ENCODE peak calls at places on chromosome X, in eight cellular contexts. K, S, I, B, N, R, L and O are unnamed samples.

GRCh38 chrX:72351606-72352338 is 46.1 kb upstream of the CITED1 start:
- DNase-seq in K (peak; percentile 19), S (no peak), I (no peak), B (no peak), N (peak; percentile 28), R (no peak), L (no peak), O (no peak)

GRCh38 chrX:22365460-22365859 is 92.7 kb downstream of the CBLL2 start:
- DNase-seq in K (peak; percentile 42), S (no peak), I (no peak), B (no peak), N (peak; percentile 75), R (no peak), L (no peak), O (no peak)

GRCh38 chrX:136310411-136310810 is 9.6 kb downstream of the ADGRG4 start:
- DNase-seq in K (peak; percentile 29), S (no peak), I (no peak), B (no peak), N (no peak), R (no peak), L (no peak), O (peak; percentile 80)

GRCh38 chrX:51899741-51900140 is 6.3 kb downstream of the MAGED1 start:
- DNase-seq in K (no peak), S (no peak), I (no peak), B (no peak), N (no peak), R (no peak), L (no peak), O (no peak)

GRCh38 chrX:2188316-2188715 is 312.5 kb downstream of the DHRSX start:
- DNase-seq in K (no peak), S (no peak), I (no peak), B (no peak), N (no peak), R (no peak), L (no peak), O (no peak)

GRCh38 chrX:68711845-68712244 is 64.4 kb downstream of the STARD8 start:
- DNase-seq in K (no peak), S (no peak), I (no peak), B (no peak), N (no peak), R (no peak), L (no peak), O (no peak)

GRCh38 chrX:20951016-20951795 is 423.0 kb upstream of the CNKSR2 start:
- DNase-seq in K (no peak), S (no peak), I (no peak), B (no peak), N (no peak), R (no peak), L (no peak), O (no peak)

GRCh38 chrX:72107320-72107719 is 24.4 kb downstream of the RTL5 start:
- DNase-seq in K (no peak), S (no peak), I (no peak), B (no peak), N (no peak), R (peak; percentile 64), L (no peak), O (peak; percentile 30)

GRCh38 chrX:9471571-9471985 is 6.7 kb downstream of the TBL1X start:
- DNase-seq in K (no peak), S (no peak), I (no peak), B (no peak), N (no peak), R (no peak), L (no peak), O (no peak)

GRCh38 chrX:153164733-153165132 is 14.4 kb upstream of the MAGEA1 start:
- DNase-seq in K (no peak), S (no peak), I (no peak), B (no peak), N (no peak), R (no peak), L (no peak), O (no peak)

GRCh38 chrX:123994730-123995129 is 33.2 kb downstream of the STAG2 start:
- DNase-seq in K (no peak), S (no peak), I (no peak), B (no peak), N (no peak), R (no peak), L (no peak), O (no peak)

GRCh38 chrX:153469811-153470410 is 465 bp downstream of the HAUS7 start:
- DNase-seq in K (no peak), S (no peak), I (no peak), B (no peak), N (no peak), R (peak; percentile 51), L (no peak), O (peak; percentile 27)

GRCh38 chrX:154051210-154051810 is 31.6 kb upstream of the IRAK1 start:
- DNase-seq in K (peak; percentile 40), S (peak; percentile 42), I (no peak), B (peak; percentile 54), N (peak; percentile 53), R (peak; percentile 71), L (peak; percentile 82), O (peak; percentile 66)